ENCODE peak calls at places on chromosomes 3 and 15, in seven cellular contexts. One of them, this sample, is unnamed.

GRCh38 chr3:52788890-52789745 is 5.5 kb upstream of the ITIH3 start:
- DNase-seq in suprapubic skin: no peak
- DNase-seq in vagina: no peak
- DNase-seq in K562: no peak
- DNase-seq in GM23338: no peak
- DNase-seq in transverse colon: no peak
- DNase-seq in breast epithelium: no peak
- DNase-seq in this sample: no peak

GRCh38 chr3:138348107-138348949 is at the start of gene MRAS:
- DNase-seq in suprapubic skin: peak; percentile 86
- DNase-seq in vagina: no peak
- DNase-seq in K562: peak; percentile 68
- DNase-seq in GM23338: peak; percentile 91
- DNase-seq in transverse colon: peak; percentile 67
- DNase-seq in breast epithelium: peak; percentile 69
- DNase-seq in this sample: peak; percentile 79

GRCh38 chr15:29784413-29784812 is 37.9 kb downstream of the TJP1 start:
- DNase-seq in suprapubic skin: no peak
- DNase-seq in vagina: no peak
- DNase-seq in K562: no peak
- DNase-seq in GM23338: no peak
- DNase-seq in transverse colon: no peak
- DNase-seq in breast epithelium: no peak
- DNase-seq in this sample: no peak

GRCh38 chr3:53224536-53224935 is 31.3 kb downstream of the TKT start:
- DNase-seq in suprapubic skin: no peak
- DNase-seq in vagina: no peak
- DNase-seq in K562: no peak
- DNase-seq in GM23338: no peak
- DNase-seq in transverse colon: no peak
- DNase-seq in breast epithelium: no peak
- DNase-seq in this sample: no peak

GRCh38 chr3:53201190-53201504 is 40.1 kb downstream of the PRKCD start:
- DNase-seq in suprapubic skin: no peak
- DNase-seq in vagina: no peak
- DNase-seq in K562: no peak
- DNase-seq in GM23338: no peak
- DNase-seq in transverse colon: no peak
- DNase-seq in breast epithelium: no peak
- DNase-seq in this sample: no peak

GRCh38 chr3:10387881-10388621 is 67.1 kb upstream of the SEC13 start:
- DNase-seq in suprapubic skin: no peak
- DNase-seq in vagina: no peak
- DNase-seq in K562: no peak
- DNase-seq in GM23338: peak; percentile 28
- DNase-seq in transverse colon: no peak
- DNase-seq in breast epithelium: no peak
- DNase-seq in this sample: no peak

GRCh38 chr3:41196499-41197410 is 2.5 kb upstream of the CTNNB1 start:
- DNase-seq in suprapubic skin: no peak
- DNase-seq in vagina: no peak
- DNase-seq in K562: no peak
- DNase-seq in GM23338: no peak
- DNase-seq in transverse colon: no peak
- DNase-seq in breast epithelium: no peak
- DNase-seq in this sample: no peak

GRCh38 chr15:67244966-67245478 is 9.4 kb downstream of the AAGAB start:
- DNase-seq in suprapubic skin: no peak
- DNase-seq in vagina: no peak
- DNase-seq in K562: no peak
- DNase-seq in GM23338: no peak
- DNase-seq in transverse colon: no peak
- DNase-seq in breast epithelium: no peak
- DNase-seq in this sample: no peak

GRCh38 chr3:152257246-152258074 is 11.3 kb upstream of the MBNL1 start:
- DNase-seq in suprapubic skin: no peak
- DNase-seq in vagina: no peak
- DNase-seq in K562: no peak
- DNase-seq in GM23338: no peak
- DNase-seq in transverse colon: no peak
- DNase-seq in breast epithelium: no peak
- DNase-seq in this sample: no peak

DNA sequence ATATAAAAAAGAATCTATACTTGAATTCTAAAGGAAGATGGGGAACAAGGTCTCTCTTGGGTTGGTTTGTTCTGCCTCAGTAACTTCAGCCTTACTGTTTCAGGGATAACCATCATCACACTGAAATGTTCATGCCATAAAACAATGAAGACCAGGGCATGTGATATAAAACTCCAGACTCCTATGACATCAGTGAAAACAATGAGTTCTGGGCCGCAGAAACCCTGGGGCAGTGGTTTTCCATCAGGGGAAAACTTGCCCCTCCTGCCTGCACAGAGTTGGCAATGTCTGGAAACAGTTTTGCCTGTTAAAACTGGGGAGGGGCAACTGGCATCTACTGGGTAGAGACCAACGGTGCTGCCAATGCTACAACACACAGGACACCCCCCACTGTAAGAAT is 46.8 kb downstream of the CA12 start:
- DNase-seq in suprapubic skin: no peak
- DNase-seq in vagina: no peak
- DNase-seq in K562: no peak
- DNase-seq in GM23338: no peak
- DNase-seq in transverse colon: no peak
- DNase-seq in breast epithelium: no peak
- DNase-seq in this sample: no peak
- H3K36me3 ChIP-seq in suprapubic skin: peaks cover 5% of the 10 kb centered on the region
- H3K36me3 ChIP-seq in vagina: peaks cover 2% of the 10 kb centered on the region
- H3K36me3 ChIP-seq in K562: no peaks in the 10 kb centered on the region
- H3K36me3 ChIP-seq in GM23338: no peaks in the 10 kb centered on the region
- H3K36me3 ChIP-seq in transverse colon: peaks cover 6% of the 10 kb centered on the region
- H3K36me3 ChIP-seq in breast epithelium: no peaks in the 10 kb centered on the region
- H3K36me3 ChIP-seq in this sample: no peaks in the 10 kb centered on the region

DNA sequence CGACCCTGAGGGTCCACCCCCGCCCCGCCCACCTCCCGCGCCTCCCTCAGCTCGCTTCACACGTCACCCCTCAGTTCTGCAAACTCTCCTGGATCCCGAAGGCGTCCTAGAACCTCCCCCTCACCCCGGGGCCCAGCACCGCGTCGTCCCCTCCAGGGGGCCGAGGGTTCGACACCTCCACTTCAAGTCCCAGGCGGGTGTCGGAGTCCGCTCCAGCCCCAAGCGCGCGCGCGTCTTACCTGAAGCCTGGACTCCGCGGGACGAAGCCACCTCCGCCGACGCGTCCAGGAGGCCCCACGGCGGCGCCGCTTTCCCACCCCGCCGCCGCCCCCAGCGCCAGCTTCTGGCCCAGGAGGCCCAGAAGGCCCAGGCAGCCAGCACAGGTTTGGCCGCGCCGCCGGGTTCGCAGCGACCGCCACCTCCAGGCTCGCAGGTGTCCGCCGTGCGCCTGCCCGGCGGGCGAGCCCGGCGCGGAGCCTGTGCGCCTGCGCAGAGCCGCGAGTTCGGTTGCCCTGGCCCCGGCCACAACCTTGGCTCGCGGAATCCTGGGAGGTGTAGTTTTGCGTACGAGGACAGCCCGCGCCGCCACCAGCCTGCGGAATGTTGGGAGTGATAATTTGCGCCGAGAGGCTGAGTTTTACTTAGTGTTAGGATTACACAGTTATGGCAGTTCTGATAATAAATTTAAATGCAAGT is at the start of gene POMGNT2:
- DNase-seq in suprapubic skin: peak; percentile 92
- DNase-seq in vagina: no peak
- DNase-seq in K562: peak; percentile 94
- DNase-seq in GM23338: peak; percentile 94
- DNase-seq in transverse colon: peak; percentile 92
- DNase-seq in breast epithelium: peak; percentile 83
- DNase-seq in this sample: peak; percentile 92
- TF ChIP-seq POLR2AphosphoS5 in suprapubic skin: no peak
- TF ChIP-seq POLR2AphosphoS5 in vagina: peak; percentile 31
- TF ChIP-seq POLR2AphosphoS5 in K562: no peak
- TF ChIP-seq POLR2AphosphoS5 in GM23338: peak; percentile 40
- TF ChIP-seq POLR2AphosphoS5 in transverse colon: no peak
- TF ChIP-seq POLR2AphosphoS5 in breast epithelium: no peak
- TF ChIP-seq POLR2AphosphoS5 in this sample: no peak

GRCh38 chr15:59350421-59350732 is 22.3 kb downstream of the MYO1E start:
- DNase-seq in suprapubic skin: no peak
- DNase-seq in vagina: no peak
- DNase-seq in K562: no peak
- DNase-seq in GM23338: no peak
- DNase-seq in transverse colon: no peak
- DNase-seq in breast epithelium: no peak
- DNase-seq in this sample: no peak
- H3K27ac ChIP-seq in suprapubic skin: peak overlapping the region; percentile 75
- H3K27ac ChIP-seq in vagina: peak overlapping the region; percentile 51
- H3K27ac ChIP-seq in K562: no peak overlapping the region
- H3K27ac ChIP-seq in GM23338: peak overlapping the region; percentile 23
- H3K27ac ChIP-seq in transverse colon: peak overlapping the region; percentile 50
- H3K27ac ChIP-seq in breast epithelium: peak overlapping the region; percentile 84
- H3K27ac ChIP-seq in this sample: peak overlapping the region; percentile 50

DNA sequence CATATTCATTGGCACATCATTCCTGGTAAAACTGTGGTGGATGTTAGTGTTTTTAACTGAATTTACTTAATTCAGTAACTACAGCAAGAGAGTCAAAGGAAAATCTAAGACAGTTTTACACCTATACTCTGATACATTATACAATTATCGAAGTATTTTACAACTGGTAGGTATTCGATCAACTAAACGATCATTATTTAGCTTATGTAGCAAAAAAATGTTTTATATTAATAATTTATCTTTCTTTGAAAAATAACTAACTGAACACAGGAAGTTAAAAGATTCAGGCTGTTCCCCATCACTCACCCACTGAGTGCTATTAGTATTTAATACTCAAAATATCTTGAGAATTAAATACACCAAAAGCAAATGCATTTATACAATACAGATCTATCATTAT is 21.0 kb downstream of the ICE2 start:
- DNase-seq in suprapubic skin: no peak
- DNase-seq in vagina: no peak
- DNase-seq in K562: no peak
- DNase-seq in GM23338: no peak
- DNase-seq in transverse colon: no peak
- DNase-seq in breast epithelium: no peak
- DNase-seq in this sample: no peak
- H3K36me3 ChIP-seq in suprapubic skin: peaks cover 26% of the 10 kb centered on the region
- H3K36me3 ChIP-seq in vagina: peaks cover 24% of the 10 kb centered on the region
- H3K36me3 ChIP-seq in K562: peaks cover 58% of the 10 kb centered on the region
- H3K36me3 ChIP-seq in GM23338: no peaks in the 10 kb centered on the region
- H3K36me3 ChIP-seq in transverse colon: peaks cover 4% of the 10 kb centered on the region
- H3K36me3 ChIP-seq in breast epithelium: no peaks in the 10 kb centered on the region
- H3K36me3 ChIP-seq in this sample: peaks cover 69% of the 10 kb centered on the region

DNA sequence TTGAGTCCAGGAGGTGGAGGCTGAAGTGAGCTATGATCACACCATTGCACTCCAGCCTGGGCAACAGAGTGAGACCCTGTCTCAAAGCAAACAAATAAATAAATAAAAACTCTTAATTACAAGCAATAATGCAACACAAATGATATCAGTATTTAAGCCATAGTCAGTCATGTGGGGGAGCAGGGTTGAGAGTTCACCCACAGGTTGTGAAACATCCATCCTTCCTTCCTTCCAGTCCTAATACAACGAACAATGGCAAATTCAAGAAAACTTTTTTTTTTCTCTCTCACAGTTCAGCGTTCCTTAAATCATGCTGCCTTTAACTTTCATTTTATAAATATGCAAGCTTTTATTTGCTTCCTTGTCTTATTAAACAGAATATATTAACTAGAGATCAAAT is 24.1 kb downstream of the ZNF592 start:
- DNase-seq in suprapubic skin: no peak
- DNase-seq in vagina: no peak
- DNase-seq in K562: no peak
- DNase-seq in GM23338: no peak
- DNase-seq in transverse colon: no peak
- DNase-seq in breast epithelium: no peak
- DNase-seq in this sample: no peak
- TF ChIP-seq POLR2AphosphoS5 in suprapubic skin: no peak
- TF ChIP-seq POLR2AphosphoS5 in vagina: no peak
- TF ChIP-seq POLR2AphosphoS5 in K562: no peak
- TF ChIP-seq POLR2AphosphoS5 in GM23338: no peak
- TF ChIP-seq POLR2AphosphoS5 in transverse colon: no peak
- TF ChIP-seq POLR2AphosphoS5 in breast epithelium: no peak
- TF ChIP-seq POLR2AphosphoS5 in this sample: no peak

DNA sequence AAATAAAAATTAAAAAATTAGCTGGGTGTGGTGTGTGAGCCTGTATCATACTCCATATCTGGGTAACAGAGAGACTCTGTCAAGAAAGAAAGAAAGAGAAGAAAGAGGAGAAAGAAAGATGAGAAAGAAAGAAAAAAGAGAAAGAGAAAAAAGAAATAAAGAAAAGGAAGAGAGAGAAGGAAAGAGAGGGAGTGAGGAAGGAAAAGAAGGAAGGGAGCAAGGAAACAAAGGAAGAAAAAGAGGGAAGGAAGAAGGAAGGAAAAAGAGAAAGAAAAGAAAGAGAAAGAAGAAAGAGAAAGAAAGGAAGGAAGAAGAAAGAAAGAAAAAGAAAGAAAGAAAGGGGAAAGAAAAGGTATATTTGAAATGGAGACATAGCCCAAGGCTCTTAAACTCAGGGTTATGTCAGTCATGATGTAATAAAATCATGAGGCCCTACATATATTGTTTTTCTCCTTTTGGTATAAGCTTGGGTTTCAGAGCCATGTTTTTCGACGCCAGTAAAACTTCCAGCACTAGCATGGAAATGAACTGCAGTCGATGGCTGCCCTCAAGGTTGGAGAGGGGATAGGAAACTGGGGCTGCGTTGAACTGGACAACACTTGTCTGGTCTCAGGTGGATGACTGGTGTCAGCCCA is 38.0 kb upstream of the RFTN1 start:
- DNase-seq in suprapubic skin: no peak
- DNase-seq in vagina: no peak
- DNase-seq in K562: no peak
- DNase-seq in GM23338: no peak
- DNase-seq in transverse colon: no peak
- DNase-seq in breast epithelium: no peak
- DNase-seq in this sample: no peak
- H3K27ac ChIP-seq in suprapubic skin: no peak overlapping the region
- H3K27ac ChIP-seq in vagina: no peak overlapping the region
- H3K27ac ChIP-seq in K562: no peak overlapping the region
- H3K27ac ChIP-seq in GM23338: no peak overlapping the region
- H3K27ac ChIP-seq in transverse colon: no peak overlapping the region
- H3K27ac ChIP-seq in breast epithelium: no peak overlapping the region
- H3K27ac ChIP-seq in this sample: no peak overlapping the region

GRCh38 chr3:58167431-58168351 is 43.1 kb downstream of the DNASE1L3 start:
- DNase-seq in suprapubic skin: no peak
- DNase-seq in vagina: no peak
- DNase-seq in K562: peak; percentile 75
- DNase-seq in GM23338: peak; percentile 74
- DNase-seq in transverse colon: peak; percentile 74
- DNase-seq in breast epithelium: no peak
- DNase-seq in this sample: peak; percentile 62
- H3K36me3 ChIP-seq in suprapubic skin: peaks cover 62% of the 10 kb centered on the region
- H3K36me3 ChIP-seq in vagina: peaks cover 45% of the 10 kb centered on the region
- H3K36me3 ChIP-seq in K562: peaks cover 58% of the 10 kb centered on the region
- H3K36me3 ChIP-seq in GM23338: peaks cover 11% of the 10 kb centered on the region
- H3K36me3 ChIP-seq in transverse colon: peaks cover 35% of the 10 kb centered on the region
- H3K36me3 ChIP-seq in breast epithelium: peaks cover 3% of the 10 kb centered on the region
- H3K36me3 ChIP-seq in this sample: peaks cover 94% of the 10 kb centered on the region

This sample was measured in stomach.